ENCODE peak calls at places on chromosome 1, in five cellular contexts. Z is mesendoderm, V is right cardiac atrium, O is fibroblast of the aortic adventitia, U is SJSA1. D is an unnamed sample.

GRCh38 chr1:108041360-108042143 is 76.6 kb upstream of the VAV3 start:
- DNase-seq in O (peak; percentile 45), V (peak; percentile 53), U (no peak), Z (no peak), D (no peak)

GRCh38 chr1:53619088-53619810 is 119.7 kb downstream of the GLIS1 start:
- DNase-seq in Z (no peak), O (no peak), U (no peak), V (peak; percentile 37), D (no peak)

GRCh38 chr1:54786778-54787177 is 14.3 kb downstream of the TTC22 start:
- DNase-seq in V (no peak), O (no peak), U (no peak), Z (no peak), D (no peak)

GRCh38 chr1:85343213-85343611 is 66.8 kb upstream of the BCL10 start:
- DNase-seq in U (no peak), V (no peak), Z (no peak), O (peak; percentile 59), D (no peak)

GRCh38 chr1:19643602-19644419 is at the start of gene NBL1:
- DNase-seq in U (no peak), O (peak; percentile 64), Z (no peak), V (peak; percentile 92), D (peak; percentile 27)

GRCh38 chr1:15736035-15736665 is at the start of gene SLC25A34:
- DNase-seq in U (no peak), O (no peak), Z (no peak), V (peak; percentile 89), D (peak; percentile 96)

GRCh38 chr1:182809414-182809957 is 19.9 kb downstream of the NPL start:
- DNase-seq in O (no peak), U (no peak), V (no peak), Z (no peak), D (no peak)

GRCh38 chr1:119799599-119800177 is 11.6 kb downstream of the REG4 start:
- DNase-seq in O (no peak), U (no peak), Z (no peak), V (no peak), D (no peak)

GRCh38 chr1:194394676-194395075 is 1208.3 kb upstream of the B3GALT2 start:
- DNase-seq in Z (no peak), O (no peak), U (no peak), V (no peak), D (no peak)

GRCh38 chr1:66176012-66176715 is 357.8 kb upstream of the SGIP1 start:
- DNase-seq in U (no peak), V (no peak), O (no peak), Z (peak; percentile 79), D (no peak)

GRCh38 chr1:97920275-97920831 is 481 bp downstream of the DPYD start:
- DNase-seq in O (peak; percentile 38), U (peak; percentile 72), V (no peak), Z (peak; percentile 29), D (no peak)

GRCh38 chr1:100037665-100038400 is 68.0 kb downstream of the SLC35A3 start:
- DNase-seq in U (peak; percentile 85), Z (peak; percentile 89), V (peak; percentile 95), O (peak; percentile 77), D (peak; percentile 88)

GRCh38 chr1:192747942-192748341 is 60.9 kb upstream of the RGS2 start:
- DNase-seq in U (no peak), V (no peak), Z (no peak), O (peak; percentile 49), D (no peak)

GRCh38 chr1:226123212-226123560 is 60.7 kb downstream of the H3-3A start:
- DNase-seq in O (no peak), U (no peak), Z (no peak), V (peak; percentile 21), D (no peak)

GRCh38 chr1:4585216-4585615 is 69.2 kb upstream of the AJAP1 start:
- DNase-seq in Z (peak; percentile 39), V (peak; percentile 71), U (no peak), O (no peak), D (peak; percentile 15)

GRCh38 chr1:27934818-27935549 is at the start of gene SMPDL3B:
- DNase-seq in O (no peak), Z (peak; percentile 94), V (no peak), U (no peak), D (no peak)

GRCh38 chr1:211920141-211920572 is 89.6 kb upstream of the LPGAT1 start:
- DNase-seq in Z (no peak), O (peak; percentile 83), V (no peak), U (no peak), D (no peak)

GRCh38 chr1:168005544-168005943 is 68.7 kb upstream of the MPC2 start:
- DNase-seq in V (no peak), U (no peak), Z (no peak), O (no peak), D (no peak)

GRCh38 chr1:197013234-197013633 is 35.9 kb downstream of the CFHR5 start:
- DNase-seq in V (no peak), O (no peak), U (no peak), Z (no peak), D (peak; percentile 2)

GRCh38 chr1:204530932-204531331 is 14.7 kb downstream of the MDM4 start:
- DNase-seq in V (no peak), O (no peak), Z (no peak), U (no peak), D (no peak)
- H3K4me3 ChIP-seq in V (no peak overlapping the region), O (no peak overlapping the region), Z (no peak overlapping the region), U (no peak overlapping the region), D (no peak overlapping the region)

GRCh38 chr1:159172599-159173291 is 1.3 kb downstream of the CADM3 start:
- DNase-seq in O (no peak), U (no peak), Z (peak; percentile 80), V (peak; percentile 59), D (no peak)
- H3K4me3 ChIP-seq in O (no peak overlapping the region), U (no peak overlapping the region), Z (peak overlapping the region; percentile 79), V (no peak overlapping the region), D (no peak overlapping the region)

GRCh38 chr1:38041941-38042834 is 4.4 kb downstream of the POU3F1 start:
- DNase-seq in O (no peak), U (no peak), Z (no peak), V (no peak), D (no peak)
- H3K4me3 ChIP-seq in O (no peak overlapping the region), U (no peak overlapping the region), Z (no peak overlapping the region), V (no peak overlapping the region), D (no peak overlapping the region)

GRCh38 chr1:17437260-17438175 is 2.0 kb downstream of the RCC2 start:
- DNase-seq in O (no peak), U (peak; percentile 60), V (peak; percentile 80), Z (peak; percentile 50), D (peak; percentile 43)
- H3K4me3 ChIP-seq in O (peak overlapping the region; percentile 80), U (peak overlapping the region; percentile 99), V (peak overlapping the region; percentile 99), Z (peak overlapping the region; percentile 90), D (peak overlapping the region; percentile 88)

DNA sequence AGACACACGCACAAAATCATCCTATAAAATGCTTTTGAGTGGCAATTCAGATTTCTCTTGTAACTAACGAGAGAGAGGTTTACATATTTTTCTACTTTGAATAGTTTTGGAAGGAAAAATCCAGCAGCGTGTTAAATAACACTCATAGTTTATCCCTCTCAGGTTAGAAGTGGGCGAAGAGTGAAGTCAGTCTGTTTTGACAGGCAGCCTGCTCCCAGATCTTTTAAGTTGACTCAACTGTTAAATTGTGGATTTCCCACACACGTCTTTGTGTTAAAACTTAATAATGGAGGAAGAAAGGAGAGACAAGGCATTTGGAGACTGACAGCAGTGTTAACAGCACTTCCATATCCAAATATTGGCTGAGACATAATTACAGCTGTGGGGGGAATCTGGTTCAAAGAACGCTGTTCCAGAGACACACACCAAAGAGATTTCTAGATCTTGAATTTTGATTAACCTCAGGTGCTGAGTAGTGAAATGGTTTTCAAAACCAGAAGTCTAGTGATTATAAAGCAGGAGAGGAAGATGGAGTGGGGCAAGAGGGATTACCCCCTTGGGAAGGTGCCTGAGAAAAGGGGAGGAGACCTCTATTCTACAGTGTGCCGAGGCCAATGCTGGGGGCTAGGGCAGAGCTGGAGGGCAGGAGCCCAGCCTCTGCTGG is 2.7 kb downstream of the MAPKAPK2 start:
- DNase-seq in Z (no peak), V (no peak), O (no peak), U (no peak), D (no peak)
- H3K4me3 ChIP-seq in Z (no peak overlapping the region), V (peak overlapping the region; percentile 96), O (peak overlapping the region; percentile 90), U (no peak overlapping the region), D (peak overlapping the region; percentile 85)